ENCODE peak calls at places on chromosomes 16 and 17, in nine cellular contexts. One of them, this sample, is unnamed.

GRCh38 chr17:45077643-45078042 is 16.5 kb downstream of the NMT1 start:
- DNase-seq in GM23338: no peak
- DNase-seq in transverse colon: no peak
- DNase-seq in Panc1: no peak
- DNase-seq in K562: no peak
- DNase-seq in endothelial cell of umbilical vein: no peak
- DNase-seq in HCT116: no peak
- DNase-seq in breast epithelium: no peak
- DNase-seq in stomach: no peak
- DNase-seq in this sample: no peak

GRCh38 chr17:74452027-74452840 is 14.2 kb upstream of the CD300A start:
- DNase-seq in breast epithelium: no peak
- DNase-seq in stomach: no peak
- DNase-seq in GM23338: no peak
- DNase-seq in HCT116: no peak
- DNase-seq in Panc1: no peak
- DNase-seq in K562: no peak
- DNase-seq in endothelial cell of umbilical vein: no peak
- DNase-seq in transverse colon: no peak
- DNase-seq in this sample: no peak

GRCh38 chr16:51084074-51084928 is 66.8 kb downstream of the SALL1 start:
- DNase-seq in breast epithelium: no peak
- DNase-seq in endothelial cell of umbilical vein: no peak
- DNase-seq in GM23338: no peak
- DNase-seq in K562: no peak
- DNase-seq in transverse colon: no peak
- DNase-seq in stomach: no peak
- DNase-seq in HCT116: no peak
- DNase-seq in Panc1: no peak
- DNase-seq in this sample: no peak

GRCh38 chr16:58020628-58021521 is 4.7 kb upstream of the MMP15 start:
- DNase-seq in GM23338: peak; percentile 74
- DNase-seq in endothelial cell of umbilical vein: peak; percentile 61
- DNase-seq in Panc1: no peak
- DNase-seq in HCT116: no peak
- DNase-seq in transverse colon: peak; percentile 72
- DNase-seq in K562: peak; percentile 66
- DNase-seq in stomach: peak; percentile 74
- DNase-seq in breast epithelium: no peak
- DNase-seq in this sample: peak; percentile 79

GRCh38 chr17:61088556-61088955 is 311.1 kb upstream of the TBX2 start:
- DNase-seq in HCT116: no peak
- DNase-seq in K562: no peak
- DNase-seq in breast epithelium: no peak
- DNase-seq in stomach: no peak
- DNase-seq in endothelial cell of umbilical vein: no peak
- DNase-seq in transverse colon: no peak
- DNase-seq in GM23338: no peak
- DNase-seq in Panc1: no peak
- DNase-seq in this sample: no peak

GRCh38 chr16:27400751-27401620 is 988 bp upstream of the IL21R start:
- DNase-seq in HCT116: no peak
- DNase-seq in breast epithelium: no peak
- DNase-seq in Panc1: no peak
- DNase-seq in transverse colon: no peak
- DNase-seq in K562: no peak
- DNase-seq in endothelial cell of umbilical vein: no peak
- DNase-seq in stomach: no peak
- DNase-seq in GM23338: no peak
- DNase-seq in this sample: no peak

GRCh38 chr17:41448506-41448905 is 7.7 kb upstream of the KRT38 start:
- DNase-seq in stomach: no peak
- DNase-seq in GM23338: no peak
- DNase-seq in endothelial cell of umbilical vein: no peak
- DNase-seq in Panc1: no peak
- DNase-seq in transverse colon: no peak
- DNase-seq in breast epithelium: no peak
- DNase-seq in K562: no peak
- DNase-seq in HCT116: no peak
- DNase-seq in this sample: no peak

GRCh38 chr17:9647014-9647413 is 1.7 kb downstream of the USP43 start:
- DNase-seq in stomach: no peak
- DNase-seq in Panc1: no peak
- DNase-seq in breast epithelium: no peak
- DNase-seq in transverse colon: no peak
- DNase-seq in K562: no peak
- DNase-seq in GM23338: peak; percentile 73
- DNase-seq in HCT116: no peak
- DNase-seq in endothelial cell of umbilical vein: no peak
- DNase-seq in this sample: no peak

GRCh38 chr16:11249233-11250061 is 6.6 kb downstream of the SOCS1 start:
- DNase-seq in transverse colon: no peak
- DNase-seq in Panc1: no peak
- DNase-seq in stomach: no peak
- DNase-seq in endothelial cell of umbilical vein: no peak
- DNase-seq in GM23338: peak; percentile 44
- DNase-seq in HCT116: no peak
- DNase-seq in breast epithelium: no peak
- DNase-seq in K562: no peak
- DNase-seq in this sample: no peak

GRCh38 chr17:6981426-6981825 is 14.4 kb upstream of the ALOX12 start:
- DNase-seq in endothelial cell of umbilical vein: no peak
- DNase-seq in GM23338: no peak
- DNase-seq in transverse colon: no peak
- DNase-seq in Panc1: no peak
- DNase-seq in K562: no peak
- DNase-seq in HCT116: no peak
- DNase-seq in stomach: no peak
- DNase-seq in breast epithelium: no peak
- DNase-seq in this sample: no peak

GRCh38 chr17:17443173-17443572 is 33.6 kb upstream of the MED9 start:
- DNase-seq in K562: no peak
- DNase-seq in Panc1: no peak
- DNase-seq in endothelial cell of umbilical vein: no peak
- DNase-seq in GM23338: no peak
- DNase-seq in stomach: no peak
- DNase-seq in breast epithelium: no peak
- DNase-seq in HCT116: no peak
- DNase-seq in transverse colon: no peak
- DNase-seq in this sample: no peak

GRCh38 chr17:43769426-43769825 is 9.4 kb downstream of the DUSP3 start:
- DNase-seq in K562: no peak
- DNase-seq in endothelial cell of umbilical vein: no peak
- DNase-seq in HCT116: no peak
- DNase-seq in breast epithelium: no peak
- DNase-seq in stomach: no peak
- DNase-seq in transverse colon: no peak
- DNase-seq in Panc1: no peak
- DNase-seq in GM23338: no peak
- DNase-seq in this sample: peak; percentile 55

GRCh38 chr17:4600563-4600962 is 16.2 kb downstream of the SMTNL2 start:
- DNase-seq in GM23338: peak; percentile 47
- DNase-seq in endothelial cell of umbilical vein: no peak
- DNase-seq in stomach: no peak
- DNase-seq in K562: no peak
- DNase-seq in breast epithelium: no peak
- DNase-seq in Panc1: no peak
- DNase-seq in HCT116: no peak
- DNase-seq in transverse colon: no peak
- DNase-seq in this sample: no peak

GRCh38 chr17:75814900-75815373 is 29.3 kb downstream of the UNC13D start:
- DNase-seq in endothelial cell of umbilical vein: peak; percentile 59
- DNase-seq in stomach: no peak
- DNase-seq in breast epithelium: no peak
- DNase-seq in Panc1: no peak
- DNase-seq in HCT116: no peak
- DNase-seq in K562: no peak
- DNase-seq in transverse colon: no peak
- DNase-seq in GM23338: no peak
- DNase-seq in this sample: no peak

GRCh38 chr17:14361945-14362508 is 61.1 kb downstream of the HS3ST3B1 start:
- DNase-seq in HCT116: no peak
- DNase-seq in transverse colon: no peak
- DNase-seq in breast epithelium: no peak
- DNase-seq in endothelial cell of umbilical vein: no peak
- DNase-seq in stomach: no peak
- DNase-seq in GM23338: no peak
- DNase-seq in Panc1: no peak
- DNase-seq in K562: no peak
- DNase-seq in this sample: no peak

GRCh38 chr16:17828012-17828411 is 357.3 kb upstream of the XYLT1 start:
- DNase-seq in endothelial cell of umbilical vein: no peak
- DNase-seq in stomach: no peak
- DNase-seq in breast epithelium: no peak
- DNase-seq in HCT116: no peak
- DNase-seq in Panc1: no peak
- DNase-seq in GM23338: no peak
- DNase-seq in transverse colon: no peak
- DNase-seq in K562: no peak
- DNase-seq in this sample: no peak

GRCh38 chr16:3246876-3247275 is 9.6 kb downstream of the MEFV start:
- DNase-seq in breast epithelium: no peak
- DNase-seq in endothelial cell of umbilical vein: no peak
- DNase-seq in GM23338: no peak
- DNase-seq in Panc1: no peak
- DNase-seq in stomach: no peak
- DNase-seq in transverse colon: no peak
- DNase-seq in K562: no peak
- DNase-seq in HCT116: no peak
- DNase-seq in this sample: no peak

GRCh38 chr16:10150906-10151305 is 31.3 kb downstream of the GRIN2A start:
- DNase-seq in breast epithelium: no peak
- DNase-seq in endothelial cell of umbilical vein: no peak
- DNase-seq in stomach: no peak
- DNase-seq in Panc1: no peak
- DNase-seq in K562: no peak
- DNase-seq in HCT116: no peak
- DNase-seq in transverse colon: no peak
- DNase-seq in GM23338: peak; percentile 4
- DNase-seq in this sample: no peak

GRCh38 chr17:71759422-71760060 is 361.3 kb upstream of the SOX9 start:
- DNase-seq in breast epithelium: no peak
- DNase-seq in K562: no peak
- DNase-seq in endothelial cell of umbilical vein: no peak
- DNase-seq in transverse colon: no peak
- DNase-seq in GM23338: no peak
- DNase-seq in Panc1: no peak
- DNase-seq in HCT116: no peak
- DNase-seq in stomach: no peak
- DNase-seq in this sample: no peak

GRCh38 chr17:42541041-42541833 is 5.2 kb downstream of the NAGLU start:
- DNase-seq in Panc1: no peak
- DNase-seq in endothelial cell of umbilical vein: no peak
- DNase-seq in HCT116: no peak
- DNase-seq in K562: no peak
- DNase-seq in GM23338: no peak
- DNase-seq in transverse colon: peak; percentile 61
- DNase-seq in breast epithelium: no peak
- DNase-seq in stomach: peak; percentile 48
- DNase-seq in this sample: no peak
- H3K27ac ChIP-seq in Panc1: peak overlapping the region; percentile 42
- H3K27ac ChIP-seq in endothelial cell of umbilical vein: peak overlapping the region; percentile 20
- H3K27ac ChIP-seq in HCT116: peak overlapping the region; percentile 50
- H3K27ac ChIP-seq in K562: peak overlapping the region; percentile 48
- H3K27ac ChIP-seq in GM23338: no peak overlapping the region
- H3K27ac ChIP-seq in transverse colon: peak overlapping the region; percentile 70
- H3K27ac ChIP-seq in breast epithelium: no peak overlapping the region
- H3K27ac ChIP-seq in stomach: peak overlapping the region; percentile 72
- H3K27ac ChIP-seq in this sample: no peak overlapping the region

GRCh38 chr16:56203052-56203451 is 11.8 kb downstream of the GNAO1 start:
- DNase-seq in HCT116: peak; percentile 16
- DNase-seq in endothelial cell of umbilical vein: no peak
- DNase-seq in K562: peak; percentile 67
- DNase-seq in transverse colon: peak; percentile 23
- DNase-seq in breast epithelium: no peak
- DNase-seq in GM23338: peak; percentile 79
- DNase-seq in stomach: no peak
- DNase-seq in Panc1: no peak
- DNase-seq in this sample: no peak
- H3K4me1 ChIP-seq in HCT116: no peaks in the 10 kb centered on the region
- H3K4me1 ChIP-seq in endothelial cell of umbilical vein: no peaks in the 10 kb centered on the region
- H3K4me1 ChIP-seq in K562: no peaks in the 10 kb centered on the region
- H3K4me1 ChIP-seq in transverse colon: peaks cover 4% of the 10 kb centered on the region
- H3K4me1 ChIP-seq in breast epithelium: no peaks in the 10 kb centered on the region
- H3K4me1 ChIP-seq in GM23338: peaks cover 22% of the 10 kb centered on the region
- H3K4me1 ChIP-seq in stomach: peaks cover 37% of the 10 kb centered on the region
- H3K4me1 ChIP-seq in Panc1: peaks cover 7% of the 10 kb centered on the region
- H3K4me1 ChIP-seq in this sample: peaks cover 31% of the 10 kb centered on the region

GRCh38 chr17:27496005-27496404 is 39.8 kb downstream of the KSR1 start:
- DNase-seq in HCT116: no peak
- DNase-seq in K562: no peak
- DNase-seq in GM23338: no peak
- DNase-seq in breast epithelium: no peak
- DNase-seq in transverse colon: no peak
- DNase-seq in stomach: no peak
- DNase-seq in Panc1: no peak
- DNase-seq in endothelial cell of umbilical vein: no peak
- DNase-seq in this sample: no peak

GRCh38 chr17:27495460-27495859 is 39.2 kb downstream of the KSR1 start:
- DNase-seq in Panc1: no peak
- DNase-seq in endothelial cell of umbilical vein: no peak
- DNase-seq in stomach: no peak
- DNase-seq in transverse colon: no peak
- DNase-seq in K562: no peak
- DNase-seq in breast epithelium: no peak
- DNase-seq in GM23338: no peak
- DNase-seq in HCT116: no peak
- DNase-seq in this sample: no peak

GRCh38 chr17:27493088-27493487 is 36.8 kb downstream of the KSR1 start:
- DNase-seq in HCT116: no peak
- DNase-seq in endothelial cell of umbilical vein: peak; percentile 18
- DNase-seq in stomach: no peak
- DNase-seq in Panc1: no peak
- DNase-seq in breast epithelium: no peak
- DNase-seq in GM23338: no peak
- DNase-seq in K562: no peak
- DNase-seq in transverse colon: no peak
- DNase-seq in this sample: no peak

GRCh38 chr17:27492470-27492869 is 36.2 kb downstream of the KSR1 start:
- DNase-seq in K562: no peak
- DNase-seq in transverse colon: no peak
- DNase-seq in HCT116: no peak
- DNase-seq in stomach: no peak
- DNase-seq in breast epithelium: no peak
- DNase-seq in Panc1: no peak
- DNase-seq in endothelial cell of umbilical vein: no peak
- DNase-seq in GM23338: no peak
- DNase-seq in this sample: peak; percentile 8

GRCh38 chr17:27494192-27495091 is 38.2 kb downstream of the KSR1 start:
- DNase-seq in breast epithelium: peak; percentile 64
- DNase-seq in transverse colon: peak; percentile 92
- DNase-seq in stomach: peak; percentile 87
- DNase-seq in HCT116: peak; percentile 51
- DNase-seq in endothelial cell of umbilical vein: peak; percentile 30
- DNase-seq in K562: no peak
- DNase-seq in GM23338: peak; percentile 64
- DNase-seq in Panc1: no peak
- DNase-seq in this sample: no peak
- TF ChIP-seq POLR2AphosphoS5 in breast epithelium: peak; percentile 35
- TF ChIP-seq POLR2AphosphoS5 in transverse colon: peak; percentile 71
- TF ChIP-seq POLR2AphosphoS5 in stomach: peak; percentile 69
- TF ChIP-seq POLR2AphosphoS5 in HCT116: no peak
- TF ChIP-seq POLR2AphosphoS5 in endothelial cell of umbilical vein: no peak
- TF ChIP-seq POLR2AphosphoS5 in K562: no peak
- TF ChIP-seq POLR2AphosphoS5 in GM23338: no peak
- TF ChIP-seq POLR2AphosphoS5 in Panc1: no peak
- TF ChIP-seq POLR2AphosphoS5 in this sample: peak; percentile 53

GRCh38 chr16:89315791-89316581 is 98.5 kb downstream of the ZNF778 start:
- DNase-seq in transverse colon: peak; percentile 41
- DNase-seq in K562: peak; percentile 33
- DNase-seq in GM23338: no peak
- DNase-seq in Panc1: peak; percentile 83
- DNase-seq in stomach: peak; percentile 34
- DNase-seq in breast epithelium: no peak
- DNase-seq in endothelial cell of umbilical vein: peak; percentile 94
- DNase-seq in HCT116: no peak
- DNase-seq in this sample: peak; percentile 87
- H3K27ac ChIP-seq in transverse colon: peak overlapping the region; percentile 76
- H3K27ac ChIP-seq in K562: peak overlapping the region; percentile 46
- H3K27ac ChIP-seq in GM23338: peak overlapping the region; percentile 83
- H3K27ac ChIP-seq in Panc1: peak overlapping the region; percentile 86
- H3K27ac ChIP-seq in stomach: no peak overlapping the region
- H3K27ac ChIP-seq in breast epithelium: no peak overlapping the region
- H3K27ac ChIP-seq in endothelial cell of umbilical vein: peak overlapping the region; percentile 77
- H3K27ac ChIP-seq in HCT116: peak overlapping the region; percentile 45
- H3K27ac ChIP-seq in this sample: peak overlapping the region; percentile 83